ENCODE peak calls at places on chromosomes 7 and 10, in eight cellular contexts. Q is left ventricle myocardium inferior, J is upper lobe of right lung, F is H9, G is IMR-90, I is lower lobe of right lung, C is PC-3, K is stomach. N is an unnamed sample.

GRCh38 chr7:73359746-73360375 is 31.9 kb downstream of the FKBP6 start:
- DNase-seq in F (no peak), J (no peak), Q (no peak), G (no peak), I (no peak), C (no peak), K (no peak), N (no peak)

GRCh38 chr7:134819401-134819800 is 40.0 kb downstream of the CALD1 start:
- DNase-seq in K (no peak), Q (no peak), I (no peak), C (no peak), J (no peak), G (no peak), F (no peak), N (no peak)

GRCh38 chr7:140003913-140004382 is 58.8 kb downstream of the PARP12 start:
- DNase-seq in Q (no peak), F (peak; percentile 62), G (peak; percentile 75), I (no peak), J (peak; percentile 25), C (peak; percentile 86), K (peak; percentile 43), N (no peak)

GRCh38 chr10:3537518-3537917 is 247.5 kb downstream of the KLF6 start:
- DNase-seq in Q (no peak), G (no peak), C (no peak), F (no peak), J (no peak), K (no peak), I (no peak), N (no peak)

GRCh38 chr7:130242198-130243014 is 24.3 kb upstream of the CPA2 start:
- DNase-seq in J (peak; percentile 78), F (peak; percentile 67), I (peak; percentile 61), G (peak; percentile 82), Q (peak; percentile 43), C (peak; percentile 60), K (peak; percentile 49), N (no peak)

GRCh38 chr10:15802375-15802949 is 57.8 kb downstream of the MINDY3 start:
- DNase-seq in I (no peak), K (no peak), G (no peak), F (no peak), J (no peak), Q (no peak), C (peak; percentile 4), N (no peak)

GRCh38 chr10:26024303-26024702 is 90.3 kb downstream of the MYO3A start:
- DNase-seq in K (no peak), J (no peak), F (no peak), Q (no peak), C (no peak), G (no peak), I (no peak), N (no peak)

GRCh38 chr10:48470115-48470892 is 134.6 kb downstream of the ARHGAP22 start:
- DNase-seq in J (peak; percentile 45), G (peak; percentile 12), K (peak; percentile 18), I (no peak), F (peak; percentile 78), C (no peak), Q (no peak), N (peak; percentile 12)

GRCh38 chr10:104910712-104911111 is 269.6 kb downstream of the SORCS3 start:
- DNase-seq in G (no peak), F (no peak), J (no peak), K (no peak), C (no peak), I (no peak), Q (no peak), N (no peak)

GRCh38 chr10:104908581-104908980 is 267.5 kb downstream of the SORCS3 start:
- DNase-seq in G (no peak), C (no peak), J (no peak), I (no peak), Q (no peak), F (no peak), K (no peak), N (no peak)

GRCh38 chr10:104907509-104907908 is 266.4 kb downstream of the SORCS3 start:
- DNase-seq in I (no peak), K (no peak), J (no peak), F (no peak), Q (no peak), G (no peak), C (no peak), N (no peak)

DNA sequence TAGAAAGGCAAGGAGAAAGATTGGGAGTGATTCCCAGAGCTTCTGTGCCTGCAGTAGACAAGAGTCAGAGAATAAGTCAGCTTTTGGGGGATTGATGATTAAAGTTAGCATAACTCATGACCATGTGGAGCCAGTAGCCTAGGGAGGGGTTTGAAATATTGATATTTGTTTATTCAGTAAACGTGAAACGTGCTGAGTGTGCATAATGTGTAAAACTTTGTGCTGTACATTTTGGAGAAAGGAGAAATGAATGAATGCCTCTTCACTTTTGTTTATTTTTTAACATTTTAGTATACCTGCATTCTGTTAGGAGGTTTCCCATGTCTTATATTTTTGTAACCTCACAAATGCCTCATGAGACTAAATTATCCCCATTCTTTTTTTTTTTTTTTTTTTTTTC is 272.3 kb downstream of the SORCS3 start:
- DNase-seq in I (no peak), F (no peak), J (no peak), Q (no peak), C (no peak), G (no peak), K (no peak), N (no peak)
- TF ChIP-seq CTCF in I (no peak), F (no peak), J (no peak), Q (no peak), C (no peak), G (no peak), K (no peak), N (no peak)

DNA sequence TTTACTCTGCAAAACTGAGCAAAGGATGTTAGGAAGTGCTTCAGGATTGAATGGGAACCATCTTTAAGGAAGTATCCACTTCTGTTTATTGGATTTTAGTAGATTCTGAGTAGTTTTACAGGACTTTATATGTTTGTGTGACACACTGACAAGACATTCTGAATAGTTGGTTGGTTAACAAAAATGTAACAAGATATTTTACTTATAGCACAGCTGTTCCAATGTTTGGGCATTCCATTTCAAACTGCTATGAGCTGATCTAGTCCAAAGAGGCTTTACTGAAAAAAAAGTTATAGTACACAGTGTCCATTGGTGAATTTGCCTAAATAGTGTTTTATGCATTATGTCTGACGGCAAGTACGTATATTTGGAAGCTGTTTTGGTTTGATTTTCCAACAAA is 99.1 kb downstream of the SAMD9 start:
- DNase-seq in I (no peak), C (no peak), J (no peak), K (no peak), G (peak; percentile 92), F (no peak), Q (no peak), N (no peak)
- H3K27ac ChIP-seq in I (no peak overlapping the region), C (no peak overlapping the region), J (no peak overlapping the region), K (no peak overlapping the region), G (peak overlapping the region; percentile 100), F (no peak overlapping the region), Q (no peak overlapping the region), N (no peak overlapping the region)

GRCh38 chr10:69125554-69125953 is 1.6 kb downstream of the VPS26A start:
- DNase-seq in Q (no peak), F (no peak), I (no peak), C (no peak), J (no peak), K (no peak), G (no peak), N (no peak)

GRCh38 chr10:69119896-69120295 is 4.1 kb upstream of the VPS26A start:
- DNase-seq in G (no peak), F (no peak), C (peak; percentile 38), K (no peak), J (no peak), Q (no peak), I (no peak), N (no peak)

GRCh38 chr10:69123747-69124557 is at the start of gene VPS26A:
- DNase-seq in Q (peak; percentile 99), I (peak; percentile 99), C (peak; percentile 100), F (peak; percentile 99), J (peak; percentile 100), G (peak; percentile 97), K (peak; percentile 99), N (peak; percentile 99)

GRCh38 chr10:69124558-69125121 is 662 bp downstream of the VPS26A start:
- DNase-seq in I (peak; percentile 62), J (peak; percentile 68), G (peak; percentile 64), K (peak; percentile 56), F (peak; percentile 41), Q (peak; percentile 34), C (peak; percentile 73), N (peak; percentile 24)

GRCh38 chr10:69123306-69123746 is 652 bp upstream of the VPS26A start:
- DNase-seq in C (peak; percentile 77), K (peak; percentile 58), J (no peak), Q (peak; percentile 57), F (no peak), I (no peak), G (peak; percentile 71), N (no peak)
- TF ChIP-seq CTCF in C (peak; percentile 78), K (no peak), J (peak; percentile 42), Q (no peak), F (no peak), I (no peak), G (peak; percentile 51), N (no peak)

GRCh38 chr7:101106387-101106786 is 20.5 kb upstream of the SERPINE1 start:
- DNase-seq in J (no peak), Q (no peak), F (no peak), K (no peak), G (no peak), C (no peak), I (no peak), N (no peak)

GRCh38 chr7:101108330-101108857 is 18.5 kb upstream of the SERPINE1 start:
- DNase-seq in I (peak; percentile 67), K (no peak), C (no peak), F (no peak), Q (peak; percentile 64), J (no peak), G (no peak), N (no peak)

GRCh38 chr7:101109368-101109767 is 17.5 kb upstream of the SERPINE1 start:
- DNase-seq in F (no peak), C (no peak), Q (no peak), J (no peak), I (no peak), K (no peak), G (no peak), N (no peak)

GRCh38 chr7:101111261-101111660 is 15.6 kb upstream of the SERPINE1 start:
- DNase-seq in K (no peak), I (no peak), G (no peak), Q (no peak), F (no peak), J (no peak), C (no peak), N (no peak)

GRCh38 chr7:101108961-101109360 is 17.9 kb upstream of the SERPINE1 start:
- DNase-seq in J (no peak), K (no peak), F (no peak), Q (no peak), C (peak; percentile 91), I (no peak), G (no peak), N (no peak)
- H3K27ac ChIP-seq in J (no peak overlapping the region), K (peak overlapping the region; percentile 28), F (no peak overlapping the region), Q (peak overlapping the region; percentile 65), C (peak overlapping the region; percentile 76), I (peak overlapping the region; percentile 56), G (no peak overlapping the region), N (peak overlapping the region; percentile 25)